ENCODE peak calls at places on chromosome 19, in six cellular contexts. Y, C, T, J, V and G are unnamed samples.

GRCh38 chr19:28737526-28737925 is 475.4 kb downstream of the UQCRFS1 start:
- DNase-seq in Y (peak), C (no peak), T (no peak), J (no peak), V (no peak), G (no peak)

GRCh38 chr19:47790398-47790814 is 11.9 kb downstream of the SELENOW start:
- DNase-seq in Y (peak), C (peak), T (peak), J (peak), V (peak), G (peak)

GRCh38 chr19:15464394-15465385 is at the start of gene RASAL3:
- DNase-seq in Y (no peak), C (no peak), T (peak), J (peak), V (no peak), G (peak)

GRCh38 chr19:55678121-55678671 is 3.2 kb downstream of the EPN1 start:
- DNase-seq in Y (no peak), C (no peak), T (no peak), J (peak), V (peak), G (no peak)

GRCh38 chr19:44212865-44213346 is 574 bp downstream of the ZNF227 start:
- DNase-seq in Y (peak), C (no peak), T (no peak), J (no peak), V (no peak), G (no peak)

GRCh38 chr19:32104465-32105235 is 240.8 kb upstream of the ZNF507 start:
- DNase-seq in Y (no peak), C (no peak), T (no peak), J (peak), V (no peak), G (no peak)

GRCh38 chr19:11698231-11698630 is 40.5 kb downstream of the ZNF823 start:
- DNase-seq in Y (no peak), C (no peak), T (no peak), J (no peak), V (no peak), G (no peak)

GRCh38 chr19:42254083-42254849 is 662 bp downstream of the ERF start:
- DNase-seq in Y (peak), C (peak), T (peak), J (peak), V (peak), G (peak)

GRCh38 chr19:326851-327250 is 17.7 kb downstream of the MIER2 start:
- DNase-seq in Y (no peak), C (no peak), T (no peak), J (no peak), V (no peak), G (no peak)

GRCh38 chr19:17075860-17076538 is 422 bp downstream of the MYO9B start:
- DNase-seq in Y (peak), C (peak), T (peak), J (peak), V (peak), G (peak)

GRCh38 chr19:31314849-31315620 is 34.2 kb downstream of the TSHZ3 start:
- DNase-seq in Y (peak), C (no peak), T (no peak), J (no peak), V (no peak), G (no peak)

GRCh38 chr19:6362351-6362801 is 1.0 kb downstream of the CLPP start:
- DNase-seq in Y (no peak), C (no peak), T (peak), J (no peak), V (no peak), G (peak)

GRCh38 chr19:15288146-15288963 is 44.0 kb downstream of the BRD4 start:
- DNase-seq in Y (peak), C (peak), T (no peak), J (peak), V (no peak), G (no peak)

GRCh38 chr19:16088985-16089846 is 12.9 kb downstream of the TPM4 start:
- DNase-seq in Y (no peak), C (no peak), T (no peak), J (no peak), V (no peak), G (no peak)

GRCh38 chr19:47176071-47176626 is 45.5 kb downstream of the SAE1 start:
- DNase-seq in Y (no peak), C (no peak), T (no peak), J (no peak), V (no peak), G (no peak)

GRCh38 chr19:24140099-24140498 is 53.1 kb downstream of the ZNF254 start:
- DNase-seq in Y (no peak), C (no peak), T (no peak), J (no peak), V (no peak), G (no peak)

GRCh38 chr19:58356236-58356970 is 3.1 kb upstream of the A1BG start:
- DNase-seq in Y (no peak), C (peak), T (peak), J (no peak), V (no peak), G (peak)

GRCh38 chr19:29587059-29587458 is 19.0 kb upstream of the POP4 start:
- DNase-seq in Y (no peak), C (no peak), T (no peak), J (no peak), V (no peak), G (no peak)

GRCh38 chr19:50428768-50429463 is 3.8 kb upstream of the MYBPC2 start:
- DNase-seq in Y (no peak), C (no peak), T (no peak), J (no peak), V (no peak), G (no peak)

GRCh38 chr19:42066075-42066754 is 3.8 kb downstream of the GRIK5 start:
- DNase-seq in Y (peak), C (peak), T (no peak), J (peak), V (no peak), G (no peak)

GRCh38 chr19:41774515-41774980 is 19.2 kb downstream of the CEACAM6 start:
- DNase-seq in Y (no peak), C (no peak), T (peak), J (no peak), V (no peak), G (peak)

GRCh38 chr19:33879818-33880575 is 83.3 kb downstream of the KCTD15 start:
- DNase-seq in Y (no peak), C (no peak), T (no peak), J (no peak), V (peak), G (no peak)

GRCh38 chr19:22945560-22945959 is 57.4 kb downstream of the ZNF728 start:
- DNase-seq in Y (peak), C (peak), T (no peak), J (peak), V (no peak), G (no peak)

GRCh38 chr19:17394891-17395415 is 957 bp upstream of the CCDC194 start:
- DNase-seq in Y (peak), C (peak), T (peak), J (peak), V (peak), G (no peak)

GRCh38 chr19:54128796-54129616 is 8.6 kb upstream of the CNOT3 start:
- DNase-seq in Y (no peak), C (no peak), T (no peak), J (no peak), V (no peak), G (no peak)

GRCh38 chr19:45130888-45131615 is 29.7 kb downstream of the NKPD1 start:
- DNase-seq in Y (peak), C (no peak), T (no peak), J (no peak), V (no peak), G (no peak)

GRCh38 chr19:50835103-50835784 is 1.9 kb upstream of the KLK15 start:
- DNase-seq in Y (no peak), C (no peak), T (no peak), J (no peak), V (no peak), G (no peak)

GRCh38 chr19:7980168-7980567 is 25.3 kb downstream of the ELAVL1 start:
- DNase-seq in Y (no peak), C (no peak), T (no peak), J (no peak), V (no peak), G (no peak)

GRCh38 chr19:32603961-32604360 is 23.0 kb downstream of the PDCD5 start:
- DNase-seq in Y (no peak), C (no peak), T (no peak), J (no peak), V (no peak), G (no peak)

GRCh38 chr19:13699786-13700185 is 64.5 kb upstream of the MRI1 start:
- DNase-seq in Y (no peak), C (no peak), T (no peak), J (no peak), V (no peak), G (no peak)

GRCh38 chr19:19451429-19452240 is 46.2 kb downstream of the GATAD2A start:
- DNase-seq in Y (no peak), C (no peak), T (no peak), J (peak), V (no peak), G (peak)